ENCODE peak calls at places on chromosomes 16 and 17, in seven cellular contexts. One of them, this sample, is unnamed.

GRCh38 chr16:67580202-67580601 is 17.9 kb downstream of the CTCF start:
- DNase-seq in brain microvascular endothelial cell: no peak
- DNase-seq in NT2/D1: no peak
- DNase-seq in ovary: no peak
- DNase-seq in GM18507: no peak
- DNase-seq in amygdala: no peak
- DNase-seq in small intestine: no peak
- DNase-seq in this sample: no peak

GRCh38 chr16:69932228-69932627 is 18.9 kb upstream of the CLEC18A start:
- DNase-seq in GM18507: no peak
- DNase-seq in brain microvascular endothelial cell: no peak
- DNase-seq in NT2/D1: no peak
- DNase-seq in amygdala: peak; percentile 48
- DNase-seq in ovary: no peak
- DNase-seq in small intestine: no peak
- DNase-seq in this sample: no peak

GRCh38 chr17:76948726-76949342 is 80.6 kb downstream of the MGAT5B start:
- DNase-seq in NT2/D1: no peak
- DNase-seq in GM18507: no peak
- DNase-seq in ovary: no peak
- DNase-seq in amygdala: no peak
- DNase-seq in small intestine: no peak
- DNase-seq in brain microvascular endothelial cell: no peak
- DNase-seq in this sample: no peak

GRCh38 chr16:10895053-10895946 is 18.3 kb downstream of the CIITA start:
- DNase-seq in brain microvascular endothelial cell: peak; percentile 27
- DNase-seq in small intestine: no peak
- DNase-seq in ovary: peak; percentile 41
- DNase-seq in GM18507: no peak
- DNase-seq in NT2/D1: peak; percentile 63
- DNase-seq in amygdala: no peak
- DNase-seq in this sample: peak; percentile 92

GRCh38 chr17:29005936-29006438 is at the start of gene SEZ6:
- DNase-seq in amygdala: peak; percentile 81
- DNase-seq in small intestine: peak; percentile 28
- DNase-seq in NT2/D1: peak; percentile 58
- DNase-seq in GM18507: peak; percentile 52
- DNase-seq in brain microvascular endothelial cell: peak; percentile 43
- DNase-seq in ovary: peak; percentile 63
- DNase-seq in this sample: peak; percentile 94

GRCh38 chr17:73393962-73394361 is 82.2 kb upstream of the CDC42EP4 start:
- DNase-seq in amygdala: no peak
- DNase-seq in small intestine: no peak
- DNase-seq in GM18507: no peak
- DNase-seq in ovary: no peak
- DNase-seq in NT2/D1: no peak
- DNase-seq in brain microvascular endothelial cell: peak; percentile 27
- DNase-seq in this sample: no peak

GRCh38 chr17:15236281-15237105 is 28.6 kb downstream of the PMP22 start:
- DNase-seq in GM18507: no peak
- DNase-seq in NT2/D1: no peak
- DNase-seq in ovary: no peak
- DNase-seq in amygdala: no peak
- DNase-seq in small intestine: no peak
- DNase-seq in brain microvascular endothelial cell: no peak
- DNase-seq in this sample: no peak

GRCh38 chr17:8161289-8162231 is 1.2 kb downstream of the VAMP2 start:
- DNase-seq in brain microvascular endothelial cell: no peak
- DNase-seq in small intestine: no peak
- DNase-seq in NT2/D1: no peak
- DNase-seq in ovary: no peak
- DNase-seq in amygdala: no peak
- DNase-seq in GM18507: no peak
- DNase-seq in this sample: no peak

GRCh38 chr16:27330542-27330941 is 16.8 kb downstream of the IL4R start:
- DNase-seq in GM18507: no peak
- DNase-seq in amygdala: no peak
- DNase-seq in NT2/D1: no peak
- DNase-seq in brain microvascular endothelial cell: peak; percentile 100
- DNase-seq in small intestine: no peak
- DNase-seq in ovary: no peak
- DNase-seq in this sample: no peak

GRCh38 chr17:77320501-77321256 is 179.9 kb downstream of the SEC14L1 start:
- DNase-seq in NT2/D1: no peak
- DNase-seq in ovary: peak; percentile 51
- DNase-seq in small intestine: peak; percentile 44
- DNase-seq in brain microvascular endothelial cell: no peak
- DNase-seq in amygdala: no peak
- DNase-seq in GM18507: no peak
- DNase-seq in this sample: no peak